ENCODE peak calls at places on chromosomes 2 and 18, in four cellular contexts. H is choroid plexus epithelial cell, M is substantia nigra, Y is uterus. V is an unnamed sample.

GRCh38 chr2:219060821-219061791 is at the start of gene IHH:
- DNase-seq in Y (no peak), M (no peak), H (no peak), V (no peak)

GRCh38 chr18:24656571-24656971 is 196.1 kb downstream of the HRH4 start:
- DNase-seq in Y (no peak), M (no peak), H (no peak), V (no peak)

GRCh38 chr2:38720613-38721241 is 30.4 kb downstream of the SRSF7 start:
- DNase-seq in M (no peak), Y (peak; percentile 90), H (peak; percentile 100), V (no peak)

GRCh38 chr2:3527886-3528785 is 8.8 kb upstream of the ADI1 start:
- DNase-seq in M (no peak), H (no peak), Y (no peak), V (no peak)

GRCh38 chr18:53817976-53818950 is 406.2 kb downstream of the MBD2 start:
- DNase-seq in H (no peak), Y (no peak), M (no peak), V (no peak)

GRCh38 chr2:23559561-23560239 is 174.7 kb downstream of the KLHL29 start:
- DNase-seq in Y (no peak), H (no peak), M (no peak), V (no peak)

GRCh38 chr2:128495996-128496547 is 177.4 kb upstream of the HS6ST1 start:
- DNase-seq in H (no peak), Y (no peak), M (no peak), V (no peak)

GRCh38 chr2:240468300-240469238 is 33.1 kb downstream of the GPC1 start:
- DNase-seq in H (no peak), M (no peak), Y (peak; percentile 16), V (no peak)

GRCh38 chr2:71939588-71940535 is 207.8 kb downstream of the CYP26B1 start:
- DNase-seq in M (no peak), H (no peak), Y (no peak), V (no peak)

GRCh38 chr18:25517881-25518715 is 166.1 kb upstream of the ZNF521 start:
- DNase-seq in Y (no peak), M (no peak), H (no peak), V (no peak)

GRCh38 chr2:196480653-196481322 is 158.7 kb upstream of the CCDC150 start:
- DNase-seq in H (no peak), Y (no peak), M (no peak), V (no peak)

GRCh38 chr2:110716959-110717645 is 15.3 kb upstream of the ACOXL start:
- DNase-seq in M (no peak), H (peak; percentile 4), Y (no peak), V (no peak)

GRCh38 chr2:111944536-111945210 is 46.3 kb downstream of the MERTK start:
- DNase-seq in M (no peak), Y (no peak), H (no peak), V (no peak)

GRCh38 chr2:122634261-122634660 is 878.8 kb downstream of the TSN start:
- DNase-seq in M (no peak), Y (no peak), H (peak; percentile 90), V (no peak)